ENCODE peak calls at places on chromosome 21, in four cellular contexts. One of them, this sample, is unnamed.

GRCh38 chr21:35048183-35048601 is 910 bp downstream of the RUNX1 start:
- DNase-seq in psoas muscle: peak
- DNase-seq in tibial nerve: no peak
- DNase-seq in caudate nucleus: no peak
- DNase-seq in this sample: no peak

GRCh38 chr21:34889287-34889536 is 159.9 kb downstream of the RUNX1 start:
- DNase-seq in tibial nerve: no peak
- DNase-seq in caudate nucleus: no peak
- DNase-seq in psoas muscle: peak
- DNase-seq in this sample: no peak

GRCh38 chr21:9756677-9757076 is 764.7 kb upstream of the TPTE start:
- DNase-seq in tibial nerve: no peak
- DNase-seq in psoas muscle: no peak
- DNase-seq in caudate nucleus: no peak
- DNase-seq in this sample: no peak

GRCh38 chr21:33428669-33429068 is 25.5 kb downstream of the IFNGR2 start:
- DNase-seq in caudate nucleus: no peak
- DNase-seq in tibial nerve: no peak
- DNase-seq in psoas muscle: no peak
- DNase-seq in this sample: no peak

GRCh38 chr21:41169701-41170100 is 1.7 kb downstream of the BACE2 start:
- DNase-seq in tibial nerve: no peak
- DNase-seq in psoas muscle: no peak
- DNase-seq in caudate nucleus: no peak
- DNase-seq in this sample: no peak

GRCh38 chr21:34914239-34914638 is 134.9 kb downstream of the RUNX1 start:
- DNase-seq in caudate nucleus: no peak
- DNase-seq in psoas muscle: no peak
- DNase-seq in tibial nerve: no peak
- DNase-seq in this sample: no peak

GRCh38 chr21:14321042-14321441 is 61.9 kb downstream of the HSPA13 start:
- DNase-seq in psoas muscle: no peak
- DNase-seq in caudate nucleus: no peak
- DNase-seq in tibial nerve: no peak
- DNase-seq in this sample: no peak

GRCh38 chr21:15552914-15553491 is 176.8 kb upstream of the USP25 start:
- DNase-seq in psoas muscle: no peak
- DNase-seq in caudate nucleus: no peak
- DNase-seq in tibial nerve: no peak
- DNase-seq in this sample: no peak

GRCh38 chr21:16285646-16286223 is 556.0 kb downstream of the USP25 start:
- DNase-seq in caudate nucleus: peak
- DNase-seq in psoas muscle: no peak
- DNase-seq in tibial nerve: no peak
- DNase-seq in this sample: no peak

GRCh38 chr21:35927262-35927661 is 133.1 kb downstream of the SETD4 start:
- DNase-seq in tibial nerve: no peak
- DNase-seq in psoas muscle: no peak
- DNase-seq in caudate nucleus: no peak
- DNase-seq in this sample: no peak

GRCh38 chr21:35904995-35905972 is 155.0 kb downstream of the SETD4 start:
- DNase-seq in psoas muscle: peak
- DNase-seq in tibial nerve: peak
- DNase-seq in caudate nucleus: no peak
- DNase-seq in this sample: no peak

GRCh38 chr21:16280731-16281130 is 550.9 kb downstream of the USP25 start:
- DNase-seq in tibial nerve: no peak
- DNase-seq in psoas muscle: no peak
- DNase-seq in caudate nucleus: no peak
- DNase-seq in this sample: no peak

GRCh38 chr21:36229181-36229580 is 72.6 kb downstream of the DOP1B start:
- DNase-seq in psoas muscle: no peak
- DNase-seq in caudate nucleus: no peak
- DNase-seq in tibial nerve: no peak
- DNase-seq in this sample: no peak

GRCh38 chr21:31243611-31244010 is 100.5 kb downstream of the TIAM1 start:
- DNase-seq in psoas muscle: no peak
- DNase-seq in caudate nucleus: no peak
- DNase-seq in tibial nerve: no peak
- DNase-seq in this sample: no peak

GRCh38 chr21:30349572-30349971 is 1.2 kb upstream of the KRTAP23-1 start:
- DNase-seq in tibial nerve: no peak
- DNase-seq in psoas muscle: no peak
- DNase-seq in caudate nucleus: no peak
- DNase-seq in this sample: no peak

GRCh38 chr21:15001773-15002647 is 62.8 kb downstream of the NRIP1 start:
- DNase-seq in caudate nucleus: no peak
- DNase-seq in psoas muscle: no peak
- DNase-seq in tibial nerve: no peak
- DNase-seq in this sample: no peak

GRCh38 chr21:18987515-18988026 is 584.0 kb upstream of the TMPRSS15 start:
- DNase-seq in caudate nucleus: no peak
- DNase-seq in tibial nerve: no peak
- DNase-seq in psoas muscle: no peak
- DNase-seq in this sample: no peak

GRCh38 chr21:36169465-36170128 is 13.0 kb downstream of the DOP1B start:
- DNase-seq in caudate nucleus: no peak
- DNase-seq in tibial nerve: no peak
- DNase-seq in psoas muscle: no peak
- DNase-seq in this sample: no peak

GRCh38 chr21:35933466-35933865 is 126.9 kb downstream of the SETD4 start:
- DNase-seq in tibial nerve: peak
- DNase-seq in psoas muscle: peak
- DNase-seq in caudate nucleus: no peak
- DNase-seq in this sample: peak

GRCh38 chr21:25412090-25412489 is 195.2 kb downstream of the MRPL39 start:
- DNase-seq in psoas muscle: no peak
- DNase-seq in tibial nerve: no peak
- DNase-seq in caudate nucleus: no peak
- DNase-seq in this sample: no peak

GRCh38 chr21:42105476-42105875 is 34.4 kb downstream of the UMODL1 start:
- DNase-seq in tibial nerve: no peak
- DNase-seq in caudate nucleus: no peak
- DNase-seq in psoas muscle: no peak
- DNase-seq in this sample: no peak

GRCh38 chr21:35423694-35424093 is 374.6 kb upstream of the RUNX1 start:
- DNase-seq in tibial nerve: no peak
- DNase-seq in caudate nucleus: no peak
- DNase-seq in psoas muscle: no peak
- DNase-seq in this sample: no peak

GRCh38 chr21:41947596-41948403 is 6.0 kb downstream of the C2CD2 start:
- DNase-seq in tibial nerve: no peak
- DNase-seq in caudate nucleus: peak
- DNase-seq in psoas muscle: no peak
- DNase-seq in this sample: no peak

GRCh38 chr21:14523234-14523633 is 22.9 kb downstream of the SAMSN1 start:
- DNase-seq in psoas muscle: no peak
- DNase-seq in tibial nerve: no peak
- DNase-seq in caudate nucleus: no peak
- DNase-seq in this sample: no peak

GRCh38 chr21:32131960-32132359 is 146.9 kb downstream of the MIS18A start:
- DNase-seq in psoas muscle: no peak
- DNase-seq in caudate nucleus: no peak
- DNase-seq in tibial nerve: no peak
- DNase-seq in this sample: no peak

GRCh38 chr21:46298083-46298412 is 11.9 kb downstream of the YBEY start:
- DNase-seq in tibial nerve: no peak
- DNase-seq in caudate nucleus: no peak
- DNase-seq in psoas muscle: no peak
- DNase-seq in this sample: no peak
- H3K27ac ChIP-seq in tibial nerve: peak
- H3K27ac ChIP-seq in caudate nucleus: no peak
- H3K27ac ChIP-seq in psoas muscle: peak
- H3K27ac ChIP-seq in this sample: no peak

GRCh38 chr21:45423201-45423955 is 18.4 kb downstream of the COL18A1 start:
- DNase-seq in psoas muscle: peak
- DNase-seq in tibial nerve: no peak
- DNase-seq in caudate nucleus: no peak
- DNase-seq in this sample: no peak

GRCh38 chr21:45421846-45422775 is 17.1 kb downstream of the COL18A1 start:
- DNase-seq in psoas muscle: peak
- DNase-seq in tibial nerve: no peak
- DNase-seq in caudate nucleus: no peak
- DNase-seq in this sample: no peak

GRCh38 chr21:45427331-45428271 is 22.6 kb downstream of the COL18A1 start:
- DNase-seq in tibial nerve: no peak
- DNase-seq in caudate nucleus: no peak
- DNase-seq in psoas muscle: peak
- DNase-seq in this sample: peak

GRCh38 chr21:45423968-45424853 is 19.2 kb downstream of the COL18A1 start:
- DNase-seq in tibial nerve: no peak
- DNase-seq in caudate nucleus: no peak
- DNase-seq in psoas muscle: peak
- DNase-seq in this sample: no peak

DNA sequence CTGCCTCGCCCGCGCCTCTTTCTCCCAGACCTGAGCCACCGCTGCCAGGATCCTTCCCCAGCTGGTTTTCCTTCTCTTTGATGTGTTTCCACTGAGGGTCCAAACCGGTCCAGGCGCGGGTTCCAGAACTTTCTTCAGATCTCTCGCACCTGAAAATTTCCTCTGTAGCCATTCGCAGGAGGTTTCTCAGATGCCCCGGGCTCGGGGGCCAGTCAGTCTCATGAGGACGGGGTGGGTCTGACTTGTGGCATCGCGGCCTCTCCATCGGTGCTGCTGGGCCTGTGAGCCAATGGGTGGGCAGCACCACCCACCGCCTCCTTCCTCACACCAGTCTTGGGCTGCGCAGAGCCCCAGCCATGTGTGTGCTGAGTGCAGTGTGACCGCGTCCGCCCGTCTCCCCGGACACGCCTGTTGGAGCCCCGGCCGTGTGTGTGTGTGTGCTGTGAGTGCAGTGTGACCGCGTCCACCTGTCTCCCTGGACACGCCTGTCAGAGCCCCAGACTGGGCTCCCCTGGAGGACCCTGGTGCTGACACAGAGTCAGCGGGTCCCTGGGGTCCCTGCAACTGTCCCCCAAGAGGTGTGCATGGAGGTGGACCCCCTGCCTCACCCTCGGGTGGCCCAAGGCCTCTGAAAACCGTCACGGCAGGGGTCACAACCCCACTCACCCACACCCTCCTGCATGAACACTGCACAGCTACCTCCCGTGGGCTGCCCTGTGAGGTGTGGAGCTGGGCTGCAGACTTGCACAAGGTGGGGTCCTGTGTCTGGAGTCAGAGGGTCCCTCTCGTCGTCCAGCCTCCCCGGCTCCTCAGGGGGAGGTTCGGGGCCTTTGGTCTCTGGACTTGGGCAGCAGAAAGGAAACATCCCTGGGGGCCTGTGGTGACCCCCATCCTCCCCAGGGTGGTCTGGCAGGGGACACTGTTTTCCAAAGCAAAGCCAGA is 20.2 kb downstream of the COL18A1 start:
- DNase-seq in tibial nerve: no peak
- DNase-seq in psoas muscle: peak
- DNase-seq in caudate nucleus: no peak
- DNase-seq in this sample: no peak
- H3K27ac ChIP-seq in tibial nerve: no peak
- H3K27ac ChIP-seq in psoas muscle: no peak
- H3K27ac ChIP-seq in caudate nucleus: no peak
- H3K27ac ChIP-seq in this sample: no peak

GRCh38 chr21:43339668-43340067 is 87.3 kb downstream of the SIK1 start:
- DNase-seq in tibial nerve: no peak
- DNase-seq in psoas muscle: peak
- DNase-seq in caudate nucleus: no peak
- DNase-seq in this sample: no peak

GRCh38 chr21:43343095-43343991 is 83.6 kb downstream of the SIK1 start:
- DNase-seq in tibial nerve: no peak
- DNase-seq in psoas muscle: no peak
- DNase-seq in caudate nucleus: no peak
- DNase-seq in this sample: no peak

GRCh38 chr21:43340491-43341348 is 86.2 kb downstream of the SIK1 start:
- DNase-seq in psoas muscle: peak
- DNase-seq in tibial nerve: no peak
- DNase-seq in caudate nucleus: no peak
- DNase-seq in this sample: no peak

GRCh38 chr21:43342301-43342881 is 84.5 kb downstream of the SIK1 start:
- DNase-seq in tibial nerve: no peak
- DNase-seq in caudate nucleus: no peak
- DNase-seq in psoas muscle: no peak
- DNase-seq in this sample: no peak

DNA sequence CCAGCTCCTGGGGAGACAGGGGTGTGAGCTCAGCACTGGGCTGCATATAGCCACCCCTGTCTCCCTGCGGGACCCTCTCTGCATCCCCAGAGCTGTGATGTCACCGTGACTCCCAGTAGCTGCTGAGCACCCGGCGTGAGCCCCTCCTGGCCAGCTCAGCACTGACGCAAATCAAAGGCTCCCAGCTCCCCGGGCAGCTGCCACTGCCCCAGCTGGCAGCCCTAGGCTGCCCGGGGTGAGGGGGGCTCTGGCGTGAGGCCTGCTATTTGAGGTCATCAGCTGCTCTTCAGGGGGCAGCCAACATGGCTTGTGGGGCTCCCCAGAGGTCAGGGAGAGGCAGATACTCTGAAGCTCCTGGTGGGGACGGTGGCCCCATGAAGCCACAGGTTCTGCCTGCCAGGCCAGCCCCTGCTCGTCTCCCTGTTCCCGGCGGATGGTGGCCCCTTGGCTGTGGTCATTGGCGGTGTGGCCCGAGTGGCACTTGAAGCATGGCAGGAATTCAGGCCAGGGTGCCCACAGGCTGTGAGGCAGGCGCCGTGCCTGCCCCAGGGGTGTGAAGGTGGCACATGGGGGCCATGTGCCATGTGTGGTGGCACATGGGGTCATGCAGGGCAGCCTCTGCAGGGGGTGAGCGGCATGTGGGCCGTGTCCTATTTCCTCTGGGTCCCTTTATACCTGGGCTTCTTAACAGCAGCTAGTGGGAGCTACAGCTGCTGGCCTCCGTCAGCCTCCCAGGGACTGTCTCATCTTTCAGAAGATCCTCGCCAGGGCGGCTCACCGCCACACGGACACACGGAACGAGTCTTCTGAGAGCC is 85.4 kb downstream of the SIK1 start:
- DNase-seq in psoas muscle: no peak
- DNase-seq in tibial nerve: no peak
- DNase-seq in caudate nucleus: no peak
- DNase-seq in this sample: no peak
- H3K27ac ChIP-seq in psoas muscle: peak
- H3K27ac ChIP-seq in tibial nerve: no peak
- H3K27ac ChIP-seq in caudate nucleus: no peak
- H3K27ac ChIP-seq in this sample: no peak

GRCh38 chr21:29115899-29116298 is 14.5 kb upstream of the MAP3K7CL start:
- DNase-seq in caudate nucleus: no peak
- DNase-seq in tibial nerve: no peak
- DNase-seq in psoas muscle: no peak
- DNase-seq in this sample: no peak

GRCh38 chr21:29117372-29117955 is 13.0 kb upstream of the MAP3K7CL start:
- DNase-seq in caudate nucleus: no peak
- DNase-seq in tibial nerve: no peak
- DNase-seq in psoas muscle: no peak
- DNase-seq in this sample: no peak

DNA sequence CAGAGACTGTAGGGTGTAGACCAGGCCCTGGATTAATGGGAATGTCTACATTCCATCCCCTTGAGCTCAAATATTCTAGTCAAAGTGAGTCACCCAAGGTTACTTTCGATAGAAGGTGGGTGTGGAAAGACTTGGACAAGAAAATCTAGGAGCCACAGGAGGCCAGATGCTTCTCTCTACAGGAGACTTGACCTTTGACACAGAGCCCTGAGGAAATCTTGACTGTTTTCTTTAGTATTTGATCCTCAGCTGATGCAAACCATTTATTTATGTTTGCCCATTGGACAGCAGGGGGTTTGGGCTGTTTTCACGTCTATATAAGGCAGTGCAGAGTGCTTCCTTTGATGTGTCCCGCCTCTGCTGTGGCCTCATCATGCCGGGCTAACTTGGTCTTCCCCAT is 15.7 kb upstream of the MAP3K7CL start:
- DNase-seq in psoas muscle: no peak
- DNase-seq in caudate nucleus: no peak
- DNase-seq in tibial nerve: no peak
- DNase-seq in this sample: no peak
- H3K27ac ChIP-seq in psoas muscle: no peak
- H3K27ac ChIP-seq in caudate nucleus: no peak
- H3K27ac ChIP-seq in tibial nerve: no peak
- H3K27ac ChIP-seq in this sample: no peak

This sample was measured in thoracic aorta.